ENCODE peak calls at places on chromosomes 3 and 15, in five cellular contexts. Z is activated CD4-positive, alpha-beta T cell treated with anti-CD3 and anti-CD28 coated beads, Interleukin-2, amount 50 U/mL, for 4 hours; Y is cardiac fibroblast; N is memory B cell; V is NCI-H2029. O is an unnamed sample.

GRCh38 chr3:34683851-34684250 is 885.4 kb downstream of the PDCD6IP start:
- DNase-seq in N (peak), Z (peak), V (peak), Y (peak), O (peak)

GRCh38 chr15:94234300-94234699 is 2.9 kb downstream of the MCTP2 start:
- DNase-seq in V (no peak), Y (no peak), N (no peak), Z (no peak), O (no peak)

GRCh38 chr15:63476229-63476632 is 28.2 kb upstream of the USP3 start:
- DNase-seq in Y (peak), V (no peak), N (no peak), Z (no peak), O (peak)

GRCh38 chr3:33426630-33427341 is 13.4 kb downstream of the UBP1 start:
- DNase-seq in Z (no peak), N (no peak), V (no peak), Y (peak), O (no peak)

GRCh38 chr15:61080209-61081027 is 148.7 kb downstream of the RORA start:
- DNase-seq in Y (no peak), Z (no peak), V (no peak), N (no peak), O (no peak)

GRCh38 chr3:42515391-42515916 is 13.0 kb downstream of the VIPR1 start:
- DNase-seq in N (no peak), Z (no peak), V (no peak), Y (no peak), O (no peak)

GRCh38 chr3:72245183-72245811 is 460.3 kb upstream of the PROK2 start:
- DNase-seq in V (no peak), Z (no peak), Y (no peak), N (no peak), O (no peak)

GRCh38 chr15:67824900-67825879 is at the start of gene SKOR1:
- DNase-seq in N (no peak), Y (peak), Z (no peak), V (no peak), O (peak)

GRCh38 chr3:23945903-23946751 is 1.0 kb downstream of the NR1D2 start:
- DNase-seq in Z (peak), V (peak), Y (peak), N (peak), O (peak)

GRCh38 chr15:87419341-87419740 is 837.2 kb downstream of the NTRK3 start:
- DNase-seq in N (no peak), Z (no peak), Y (no peak), V (no peak), O (no peak)

GRCh38 chr15:68053001-68053400 is 1.1 kb upstream of the PIAS1 start:
- DNase-seq in Y (no peak), V (no peak), N (no peak), Z (no peak), O (no peak)

GRCh38 chr3:73508330-73508954 is 116.3 kb downstream of the PDZRN3 start:
- DNase-seq in V (peak), Z (no peak), Y (peak), N (no peak), O (peak)

GRCh38 chr3:154973851-154974250 is 106.3 kb upstream of the MME start:
- DNase-seq in Z (no peak), Y (no peak), N (no peak), V (no peak), O (peak)

GRCh38 chr3:152121292-152121654 is 147.5 kb upstream of the MBNL1 start:
- DNase-seq in Y (peak), Z (no peak), V (no peak), N (no peak), O (peak)

O was measured in iris pigment epithelial cell.